ENCODE peak calls at places on chromosomes 6 and 20, in four cellular contexts. B is CD8-positive, alpha-beta T cell; E is mesendoderm; G is astrocyte. O is an unnamed sample.

GRCh38 chr6:102736941-102737368 is 1343.4 kb downstream of the GRIK2 start:
- DNase-seq in B (no peak), E (no peak), G (peak), O (no peak)

GRCh38 chr6:158854214-158855101 is 35.3 kb upstream of the EZR start:
- DNase-seq in B (peak), E (peak), G (peak), O (no peak)

GRCh38 chr20:45833883-45834796 is 541 bp downstream of the SNX21 start:
- DNase-seq in B (peak), G (peak), E (peak), O (peak)

GRCh38 chr6:68233623-68234022 is 401.5 kb upstream of the ADGRB3 start:
- DNase-seq in G (peak), E (no peak), B (no peak), O (no peak)

GRCh38 chr6:27753668-27754407 is 158.4 kb downstream of the OR2B2 start:
- DNase-seq in E (peak), G (peak), B (peak), O (peak)

GRCh38 chr20:47257771-47258170 is 98.7 kb downstream of the ZMYND8 start:
- DNase-seq in G (no peak), B (no peak), E (no peak), O (no peak)

GRCh38 chr20:56616704-56617103 is 12.4 kb upstream of the TFAP2C start:
- DNase-seq in E (no peak), G (no peak), B (no peak), O (no peak)

GRCh38 chr6:143822584-143823024 is 20.5 kb upstream of the LTV1 start:
- DNase-seq in G (peak), B (no peak), E (peak), O (no peak)

GRCh38 chr6:156820089-156820798 is 43.1 kb downstream of the ARID1B start:
- DNase-seq in B (no peak), E (no peak), G (no peak), O (no peak)

GRCh38 chr6:56729719-56730118 is 87.0 kb upstream of the DST start:
- DNase-seq in G (peak), B (no peak), E (no peak), O (no peak)

GRCh38 chr6:17986656-17987575 is 519 bp downstream of the KIF13A start:
- DNase-seq in G (no peak), E (peak), B (no peak), O (peak)

GRCh38 chr20:31936430-31936829 is 15.4 kb downstream of the PDRG1 start:
- DNase-seq in E (no peak), B (no peak), G (no peak), O (no peak)

GRCh38 chr6:45586216-45587171 is 208.8 kb upstream of the SUPT3H start:
- DNase-seq in E (peak), G (no peak), B (peak), O (no peak)

GRCh38 chr6:35552285-35552917 is 39.7 kb upstream of the TULP1 start:
- DNase-seq in G (peak), E (peak), B (peak), O (peak)

GRCh38 chr6:41531591-41532582 is 14.3 kb upstream of the FOXP4 start:
- DNase-seq in G (peak), E (no peak), B (peak), O (peak)

GRCh38 chr20:47931002-47931401 is 145.7 kb upstream of the SULF2 start:
- DNase-seq in B (no peak), G (no peak), E (no peak), O (no peak)

GRCh38 chr20:13784271-13784892 is 337 bp downstream of the ESF1 start:
- DNase-seq in E (no peak), G (no peak), B (no peak), O (no peak)

GRCh38 chr6:168648240-168648639 is 207.3 kb downstream of the SMOC2 start:
- DNase-seq in B (no peak), G (no peak), E (no peak), O (peak)
- H3K4me3 ChIP-seq in B (no peak), G (no peak), E (no peak), O (peak)

GRCh38 chr20:20019123-20019522 is 2.0 kb downstream of the NAA20 start:
- DNase-seq in E (no peak), G (no peak), B (no peak), O (no peak)
- H3K4me3 ChIP-seq in E (no peak), G (no peak), B (no peak), O (no peak)

DNA sequence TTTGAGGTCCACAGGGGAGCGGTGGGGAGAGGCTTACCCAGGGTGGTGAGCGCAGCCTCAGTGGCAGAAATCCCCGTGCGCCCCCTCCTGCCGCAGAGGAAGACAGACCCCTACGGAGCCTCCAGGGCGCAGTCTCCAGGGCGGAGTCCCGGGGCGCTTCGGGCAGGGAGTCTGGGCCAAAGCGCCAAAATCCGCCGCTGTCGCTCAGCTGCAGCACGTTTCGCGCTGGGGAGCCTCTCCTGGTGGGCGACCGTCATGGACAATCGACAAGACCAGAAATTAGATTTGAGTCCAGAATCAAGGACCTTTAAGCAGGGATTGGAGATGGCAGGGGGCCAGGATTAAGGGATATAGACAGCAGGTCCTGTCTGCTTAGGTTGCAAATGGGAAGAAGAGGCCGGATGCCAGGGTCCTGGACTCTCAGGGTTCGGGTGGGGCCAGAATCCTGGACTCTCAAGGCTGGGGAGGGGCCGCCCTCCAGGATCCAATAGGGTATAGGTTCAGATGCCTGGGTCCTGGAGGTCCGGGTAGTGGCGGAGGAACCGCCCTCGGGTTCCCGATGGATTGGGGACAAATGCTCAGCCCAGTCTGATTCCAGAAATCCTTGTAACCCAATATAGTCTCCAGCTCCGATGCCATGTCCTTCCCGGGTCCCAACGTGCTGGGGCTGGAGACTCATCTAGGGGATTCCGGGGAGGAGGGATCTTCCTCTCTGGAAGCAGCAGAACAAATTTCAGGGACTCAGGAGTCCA is 7.9 kb upstream of the HLA-E start:
- DNase-seq in E (no peak), G (no peak), B (no peak), O (no peak)
- H3K4me3 ChIP-seq in E (no peak), G (no peak), B (no peak), O (no peak)

GRCh38 chr6:7974932-7975763 is 64.6 kb upstream of the TXNDC5 start:
- DNase-seq in E (peak), G (peak), B (no peak), O (peak)
- H3K4me3 ChIP-seq in E (no peak), G (no peak), B (no peak), O (peak)

DNA sequence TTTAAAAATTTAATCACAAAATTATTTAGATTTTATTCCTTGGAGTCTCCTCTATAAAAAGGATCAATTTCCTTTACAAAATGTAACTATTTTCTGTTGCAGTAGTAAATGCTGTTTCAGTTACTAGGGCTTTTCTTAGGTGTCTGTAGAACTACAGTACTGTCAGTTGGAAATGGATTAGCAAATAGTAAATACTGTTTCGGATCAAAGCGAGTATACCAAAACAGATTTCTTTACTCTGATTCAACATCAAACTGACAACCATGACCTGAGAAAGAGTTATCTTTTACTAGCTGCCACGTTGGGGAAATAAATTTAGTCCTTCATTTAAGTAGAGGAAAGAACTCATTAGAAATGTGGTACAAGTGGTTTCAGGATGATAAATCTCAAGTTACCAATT is 172.5 kb downstream of the HS3ST5 start:
- DNase-seq in B (no peak), G (no peak), E (no peak), O (no peak)
- H3K4me3 ChIP-seq in B (no peak), G (no peak), E (no peak), O (no peak)